ENCODE peak calls at places on chromosomes 5 and 9, in ten cellular contexts. L is lung, T is heart left ventricle, Z is fibroblast of the aortic adventitia, Q is fibroblast of mammary gland, M is ovary, S is PC-9, O is nephron progenitor cell, Y is dorsolateral prefrontal cortex, N is H9. R is an unnamed sample.

GRCh38 chr5:75059887-75060286 is 7.5 kb upstream of the GCNT4 start:
- DNase-seq in L (no peak), T (no peak), Z (no peak), Q (no peak), M (no peak), S (no peak), O (no peak), Y (no peak), N (no peak), R (no peak)

GRCh38 chr9:137318565-137318964 is 16.5 kb upstream of the NRARP start:
- DNase-seq in L (no peak), T (peak), Z (no peak), Q (no peak), M (no peak), S (no peak), O (no peak), Y (no peak), N (no peak), R (no peak)

GRCh38 chr9:105968811-105969466 is 274.6 kb downstream of the TMEM38B start:
- DNase-seq in L (no peak), T (no peak), Z (no peak), Q (no peak), M (no peak), S (no peak), O (no peak), Y (no peak), N (no peak), R (no peak)

GRCh38 chr5:139881145-139881733 is 85.6 kb downstream of the PSD2 start:
- DNase-seq in L (no peak), T (no peak), Z (no peak), Q (no peak), M (no peak), S (no peak), O (no peak), Y (no peak), N (no peak), R (no peak)

GRCh38 chr5:145483211-145483610 is 351.9 kb downstream of the PRELID2 start:
- DNase-seq in L (no peak), T (no peak), Z (peak), Q (peak), M (no peak), S (no peak), O (no peak), Y (no peak), N (no peak), R (no peak)

GRCh38 chr5:150065346-150065745 is 21.0 kb downstream of the CSF1R start:
- DNase-seq in L (no peak), T (peak), Z (peak), Q (peak), M (no peak), S (peak), O (no peak), Y (no peak), N (no peak), R (no peak)

GRCh38 chr5:151622367-151623097 is 31.4 kb upstream of the FAT2 start:
- DNase-seq in L (no peak), T (no peak), Z (no peak), Q (no peak), M (no peak), S (no peak), O (no peak), Y (no peak), N (no peak), R (no peak)

GRCh38 chr5:97452646-97453045 is 269.6 kb upstream of the RIOK2 start:
- DNase-seq in L (no peak), T (no peak), Z (no peak), Q (no peak), M (no peak), S (no peak), O (no peak), Y (no peak), N (no peak), R (no peak)

DNA sequence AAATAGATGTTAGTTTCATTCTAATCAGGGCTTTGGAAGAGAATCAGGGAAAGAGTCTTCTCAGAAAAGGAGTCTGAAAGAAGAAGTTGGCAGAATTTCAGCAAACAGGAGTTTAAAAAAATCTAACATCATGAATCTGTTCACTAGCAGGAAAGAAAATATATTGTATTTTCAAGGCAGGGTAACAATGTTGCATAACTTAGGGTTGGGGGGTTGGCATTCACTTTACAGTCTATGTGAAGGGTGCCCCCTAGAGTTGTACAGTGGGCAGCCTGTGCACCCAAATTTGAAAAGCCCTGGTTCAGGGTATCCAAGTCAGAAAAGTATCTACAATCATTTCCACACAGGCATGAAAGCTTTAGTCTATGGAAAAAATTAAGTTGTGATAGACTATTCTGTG is 348.4 kb upstream of the SLC30A5 start:
- DNase-seq in L (no peak), T (no peak), Z (peak), Q (peak), M (no peak), S (peak), O (no peak), Y (no peak), N (no peak), R (no peak)
- TF ChIP-seq CTCF in L (no peak), T (peak), Z (peak), Q (peak), M (no peak), S (peak), O (no peak), Y (peak), N (peak), R (peak)

GRCh38 chr5:67339219-67339767 is 142.7 kb upstream of the CD180 start:
- DNase-seq in L (no peak), T (no peak), Z (no peak), Q (no peak), M (no peak), S (no peak), O (no peak), Y (no peak), N (no peak), R (no peak)

GRCh38 chr5:67337751-67338150 is 141.2 kb upstream of the CD180 start:
- DNase-seq in L (no peak), T (no peak), Z (no peak), Q (no peak), M (no peak), S (no peak), O (no peak), Y (no peak), N (no peak), R (no peak)

GRCh38 chr5:67335391-67335790 is 138.8 kb upstream of the CD180 start:
- DNase-seq in L (no peak), T (no peak), Z (no peak), Q (no peak), M (no peak), S (no peak), O (no peak), Y (no peak), N (no peak), R (no peak)

GRCh38 chr5:67341478-67341877 is 144.9 kb upstream of the CD180 start:
- DNase-seq in L (no peak), T (no peak), Z (no peak), Q (no peak), M (no peak), S (no peak), O (no peak), Y (no peak), N (no peak), R (no peak)

DNA sequence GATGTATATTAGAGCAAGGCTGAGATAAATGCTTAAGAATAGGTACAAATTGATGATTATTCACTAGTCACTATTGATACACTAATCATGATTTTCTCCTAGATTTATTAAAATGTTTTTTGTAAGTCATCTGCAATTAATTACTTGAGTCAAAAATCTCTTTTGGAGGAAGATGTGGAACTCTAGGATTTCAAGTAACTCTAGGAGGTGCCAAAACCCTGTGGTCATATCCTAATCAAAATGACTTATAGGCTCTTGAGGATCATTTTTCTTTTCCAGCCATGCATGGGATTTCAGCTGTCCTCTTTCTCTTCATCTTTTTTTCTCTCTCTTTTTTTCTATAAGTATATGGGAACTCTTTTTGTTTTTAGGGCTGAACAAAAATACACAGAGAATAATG is 141.8 kb upstream of the CD180 start:
- DNase-seq in L (no peak), T (no peak), Z (peak), Q (peak), M (no peak), S (no peak), O (no peak), Y (no peak), N (no peak), R (no peak)
- TF ChIP-seq CTCF in L (no peak), T (no peak), Z (no peak), Q (no peak), M (no peak), S (no peak), O (no peak), Y (no peak), N (no peak), R (no peak)

DNA sequence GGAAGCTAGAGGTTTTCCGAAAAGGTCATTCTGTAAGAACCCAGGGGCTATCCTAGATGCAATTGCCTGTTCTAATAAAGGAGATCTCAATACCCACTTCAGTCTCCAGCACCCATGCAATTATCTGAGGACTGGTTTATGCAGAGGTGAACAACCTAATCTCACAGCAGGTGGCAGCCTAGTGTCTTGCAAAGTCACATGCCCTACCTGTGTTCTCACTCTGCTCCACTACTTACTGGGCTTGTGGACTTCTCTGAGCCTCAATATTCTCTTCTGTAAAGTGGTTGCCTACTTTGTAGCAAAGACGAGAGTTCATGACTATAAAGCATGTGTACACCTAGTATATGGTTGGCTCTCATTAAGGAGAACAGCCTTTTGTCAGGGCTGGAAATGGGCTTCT is 21.0 kb upstream of the ALDH1B1 start:
- DNase-seq in L (no peak), T (no peak), Z (peak), Q (peak), M (no peak), S (no peak), O (no peak), Y (no peak), N (no peak), R (no peak)
- TF ChIP-seq CTCF in L (no peak), T (peak), Z (peak), Q (peak), M (no peak), S (peak), O (no peak), Y (no peak), N (no peak), R (peak)

DNA sequence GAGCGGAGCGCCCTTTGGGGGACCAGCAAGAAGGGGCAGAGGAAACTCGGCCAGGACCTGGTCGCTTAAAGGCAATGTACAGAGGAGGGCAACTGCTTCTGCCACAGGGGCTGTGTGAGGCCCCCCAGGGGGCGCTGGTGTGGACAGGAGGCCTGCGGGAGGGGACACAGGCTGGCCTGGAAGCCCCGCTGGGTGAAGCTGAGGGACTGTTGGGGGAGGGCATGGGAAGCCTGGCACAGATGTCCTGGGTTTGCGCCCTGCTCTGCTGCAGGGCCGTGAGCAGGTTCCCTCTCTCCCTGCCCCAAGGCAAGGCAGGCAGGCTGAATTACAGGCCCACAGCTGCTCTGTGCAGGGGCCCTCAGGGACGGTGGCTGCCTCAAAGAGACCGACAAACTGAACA is 5.4 kb downstream of the MED22 start:
- DNase-seq in L (no peak), T (no peak), Z (no peak), Q (no peak), M (no peak), S (no peak), O (no peak), Y (no peak), N (peak), R (no peak)
- TF ChIP-seq CTCF in L (no peak), T (no peak), Z (no peak), Q (peak), M (no peak), S (no peak), O (no peak), Y (no peak), N (no peak), R (no peak)